ENCODE peak calls at places on chromosomes 6 and 20, in nine cellular contexts. A, B, R, X, V, K, D, E and P are unnamed samples.

GRCh38 chr6:37866590-37867507 is 47.3 kb downstream of the ZFAND3 start:
- DNase-seq in A (no peak), K (no peak), V (no peak), X (no peak), D (no peak), B (no peak), E (no peak), R (no peak), P (no peak)

GRCh38 chr20:843908-844307 is 10.4 kb downstream of the FAM110A start:
- DNase-seq in E (no peak), A (no peak), V (no peak), K (no peak), D (no peak), R (no peak), B (no peak), X (no peak), P (no peak)

GRCh38 chr20:63587781-63588591 is 13.9 kb upstream of the HELZ2 start:
- DNase-seq in K (no peak), X (no peak), E (no peak), R (no peak), B (no peak), A (no peak), V (no peak), D (no peak), P (no peak)

GRCh38 chr20:32964575-32964974 is 39.7 kb downstream of the SUN5 start:
- DNase-seq in R (no peak), A (peak; percentile 47), V (no peak), E (no peak), K (no peak), D (no peak), X (no peak), B (no peak), P (no peak)

GRCh38 chr6:165831812-165832470 is 168.9 kb upstream of the PDE10A start:
- DNase-seq in D (no peak), V (no peak), E (no peak), K (no peak), X (no peak), R (no peak), B (no peak), A (no peak), P (no peak)

GRCh38 chr20:2521369-2522305 is 12.9 kb upstream of the ZNF343 start:
- DNase-seq in E (peak; percentile 81), D (peak; percentile 67), K (peak; percentile 39), X (peak; percentile 56), V (peak; percentile 23), A (no peak), B (peak; percentile 63), R (no peak), P (no peak)

GRCh38 chr6:128327890-128328289 is 192.5 kb downstream of the PTPRK start:
- DNase-seq in V (no peak), E (no peak), D (peak; percentile 14), B (peak; percentile 18), R (no peak), A (no peak), K (no peak), X (peak; percentile 8), P (no peak)

GRCh38 chr6:150452642-150453243 is 83.9 kb downstream of the IYD start:
- DNase-seq in B (no peak), X (no peak), A (no peak), E (no peak), K (peak; percentile 73), R (no peak), V (peak; percentile 32), D (peak; percentile 47), P (no peak)

GRCh38 chr20:56748476-56749377 is 119.6 kb downstream of the TFAP2C start:
- DNase-seq in D (no peak), A (no peak), E (no peak), X (no peak), K (no peak), B (no peak), R (no peak), V (no peak), P (no peak)

GRCh38 chr20:50569864-50570836 is 60.0 kb downstream of the PTPN1 start:
- DNase-seq in X (no peak), B (peak; percentile 20), D (no peak), K (no peak), V (no peak), R (no peak), A (no peak), E (no peak), P (no peak)

GRCh38 chr20:25865715-25866656 is 169.3 kb upstream of the ZNF337 start:
- DNase-seq in A (peak; percentile 83), B (peak; percentile 77), E (peak; percentile 88), X (peak; percentile 85), D (peak; percentile 79), K (peak; percentile 86), R (peak; percentile 60), V (peak; percentile 79), P (no peak)

GRCh38 chr6:136593748-136594490 is 43.7 kb upstream of the MAP7 start:
- DNase-seq in B (no peak), V (no peak), E (no peak), K (no peak), R (no peak), X (peak; percentile 39), D (peak; percentile 5), A (no peak), P (peak; percentile 98)

GRCh38 chr20:33677991-33678431 is 3.8 kb upstream of the NECAB3 start:
- DNase-seq in D (no peak), A (peak; percentile 82), E (peak; percentile 47), B (no peak), X (no peak), V (peak; percentile 62), K (peak; percentile 68), R (no peak), P (no peak)

GRCh38 chr20:53434662-53435061 is 159.0 kb downstream of the ZNF217 start:
- DNase-seq in D (no peak), V (peak; percentile 24), A (no peak), R (no peak), K (no peak), X (no peak), E (peak; percentile 32), B (no peak), P (no peak)

GRCh38 chr6:5995705-5996686 is 10.7 kb downstream of the NRN1 start:
- DNase-seq in D (peak; percentile 75), A (no peak), K (peak; percentile 81), B (peak; percentile 85), X (peak; percentile 66), V (peak; percentile 61), E (peak; percentile 90), R (peak; percentile 44), P (no peak)
- TF ChIP-seq CTCF in D (peak; percentile 30), A (peak; percentile 39), K (peak; percentile 7), B (no peak), X (peak; percentile 42), V (peak; percentile 18), E (peak; percentile 27), R (peak; percentile 47), P (peak; percentile 25)

GRCh38 chr6:43308101-43308989 is at the start of gene CRIP3:
- DNase-seq in E (no peak), B (no peak), R (no peak), A (no peak), X (peak; percentile 50), V (no peak), K (peak; percentile 64), D (peak; percentile 36), P (no peak)
- TF ChIP-seq CTCF in E (peak; percentile 25), B (no peak), R (peak; percentile 37), A (peak; percentile 27), X (peak; percentile 8), V (no peak), K (no peak), D (peak; percentile 33), P (peak; percentile 7)

GRCh38 chr20:46712056-46712636 is 2.7 kb downstream of the SLC2A10 start:
- DNase-seq in X (no peak), V (no peak), D (no peak), K (no peak), A (no peak), B (no peak), R (no peak), E (no peak), P (no peak)

GRCh38 chr20:46720019-46720418 is 10.6 kb downstream of the SLC2A10 start:
- DNase-seq in E (no peak), R (no peak), X (no peak), K (no peak), V (no peak), A (no peak), B (no peak), D (no peak), P (no peak)

GRCh38 chr20:46717818-46718541 is 8.5 kb downstream of the SLC2A10 start:
- DNase-seq in E (no peak), R (no peak), D (no peak), V (no peak), A (no peak), X (no peak), B (no peak), K (no peak), P (no peak)

GRCh38 chr20:46713957-46714834 is 4.7 kb downstream of the SLC2A10 start:
- DNase-seq in D (no peak), E (no peak), K (no peak), B (no peak), X (no peak), R (no peak), A (no peak), V (no peak), P (no peak)

DNA sequence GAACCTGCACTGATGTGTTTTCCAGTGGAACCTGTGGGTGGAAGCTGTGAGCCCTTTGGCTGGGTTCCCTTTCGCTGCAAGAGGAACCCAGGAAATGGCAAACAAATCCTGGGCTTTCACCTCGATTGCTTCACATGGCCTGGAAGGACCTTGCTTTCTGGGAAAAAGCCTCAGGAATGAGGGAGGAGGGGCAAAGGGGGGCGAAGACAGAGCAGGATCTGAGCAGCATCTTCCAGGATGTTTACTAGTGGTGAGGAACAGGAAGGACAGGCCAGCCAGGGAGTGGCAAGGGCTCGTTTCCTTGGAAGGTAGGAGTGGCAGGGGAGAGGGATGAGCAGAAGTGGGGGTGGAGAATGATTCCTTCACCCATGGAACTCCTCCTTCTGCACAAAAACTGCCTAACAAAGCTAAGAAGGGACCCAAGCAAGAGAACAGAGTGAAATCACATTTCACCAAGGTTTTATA is 5.9 kb downstream of the SLC2A10 start:
- DNase-seq in K (no peak), E (no peak), X (peak; percentile 70), A (no peak), R (no peak), D (no peak), B (peak; percentile 30), V (peak; percentile 57), P (peak; percentile 82)
- TF ChIP-seq CTCF in K (no peak), E (no peak), X (no peak), A (no peak), R (no peak), D (peak; percentile 4), B (peak; percentile 17), V (no peak), P (peak; percentile 16)

DNA sequence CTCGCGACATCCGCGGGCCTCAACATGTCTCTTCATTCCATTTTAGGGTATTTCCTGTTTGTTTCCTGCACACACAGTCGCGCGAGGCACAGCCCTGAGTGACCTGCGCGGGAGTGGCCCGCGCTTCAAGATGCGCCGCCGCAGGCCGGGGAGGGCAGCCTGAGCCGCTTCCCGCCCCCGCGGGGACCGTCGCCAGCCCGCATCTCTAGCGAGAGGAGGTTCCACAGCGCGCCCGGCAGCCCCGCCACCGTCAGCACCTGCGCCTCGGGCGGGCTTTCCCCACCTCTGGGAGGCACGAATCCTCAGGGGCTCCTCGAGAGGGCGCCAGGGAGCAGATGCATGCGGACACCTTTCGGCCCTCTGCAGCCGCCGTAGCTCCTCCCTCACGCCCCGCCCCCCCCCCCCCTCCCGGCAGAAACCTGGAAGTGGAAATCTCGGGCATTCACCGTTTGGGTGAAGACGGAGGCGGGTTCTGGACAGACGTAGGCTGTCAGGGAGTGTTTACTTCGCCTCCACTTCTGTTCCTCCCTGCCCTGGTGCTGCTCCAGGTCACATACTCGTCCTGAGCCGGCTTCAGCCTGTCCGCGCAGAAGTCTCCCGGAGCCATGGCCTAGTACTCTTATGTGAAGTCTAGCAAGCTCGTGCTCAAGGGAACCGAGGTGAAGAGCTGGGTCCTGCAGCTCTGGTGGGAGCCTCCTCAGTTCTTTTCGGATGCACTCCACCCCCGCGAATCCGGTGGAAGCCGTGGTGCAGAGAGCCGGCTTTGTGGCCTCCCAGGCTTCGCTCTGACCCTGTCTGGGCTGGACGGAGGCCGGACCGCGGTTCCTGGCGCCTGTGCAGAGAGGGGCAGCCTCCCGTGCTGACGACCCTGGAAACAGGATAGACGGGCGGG is 880.5 kb upstream of the DEFB115 start:
- DNase-seq in E (peak; percentile 90), V (peak; percentile 79), B (peak; percentile 92), X (peak; percentile 4), D (peak; percentile 86), K (peak; percentile 78), A (no peak), R (no peak), P (peak; percentile 44)
- TF ChIP-seq CTCF in E (peak; percentile 74), V (peak; percentile 54), B (peak; percentile 73), X (no peak), D (peak; percentile 66), K (peak; percentile 76), A (peak; percentile 86), R (no peak), P (peak; percentile 57)